ENCODE peak calls at places on chromosomes 11 and 22, in five cellular contexts. One of them, this sample, is unnamed.

GRCh38 chr11:77636738-77637344 is 753 bp downstream of the CLNS1A start:
- DNase-seq in epithelial cell of esophagus: no peak
- DNase-seq in iPS DF 19.7: no peak
- DNase-seq in AG04450: no peak
- DNase-seq in hepatic stellate cell: no peak
- DNase-seq in this sample: no peak

GRCh38 chr22:21632237-21632895 is at the start of gene CCDC116:
- DNase-seq in AG04450: no peak
- DNase-seq in epithelial cell of esophagus: no peak
- DNase-seq in iPS DF 19.7: no peak
- DNase-seq in hepatic stellate cell: no peak
- DNase-seq in this sample: no peak

GRCh38 chr22:46638601-46639431 is 18.6 kb downstream of the GRAMD4 start:
- DNase-seq in AG04450: no peak
- DNase-seq in iPS DF 19.7: no peak
- DNase-seq in hepatic stellate cell: no peak
- DNase-seq in epithelial cell of esophagus: no peak
- DNase-seq in this sample: no peak

GRCh38 chr22:32226236-32227119 is 21.6 kb upstream of the RFPL2 start:
- DNase-seq in AG04450: no peak
- DNase-seq in epithelial cell of esophagus: no peak
- DNase-seq in hepatic stellate cell: no peak
- DNase-seq in iPS DF 19.7: no peak
- DNase-seq in this sample: no peak

GRCh38 chr22:41948142-41948541 is 1.2 kb upstream of the CENPM start:
- DNase-seq in epithelial cell of esophagus: no peak
- DNase-seq in AG04450: no peak
- DNase-seq in iPS DF 19.7: no peak
- DNase-seq in hepatic stellate cell: no peak
- DNase-seq in this sample: no peak

GRCh38 chr22:48241658-48242057 is 1479.2 kb downstream of the TBC1D22A start:
- DNase-seq in epithelial cell of esophagus: no peak
- DNase-seq in AG04450: no peak
- DNase-seq in iPS DF 19.7: no peak
- DNase-seq in hepatic stellate cell: no peak
- DNase-seq in this sample: no peak

GRCh38 chr22:25120093-25120561 is 79.5 kb upstream of the CRYBB3 start:
- DNase-seq in epithelial cell of esophagus: no peak
- DNase-seq in iPS DF 19.7: no peak
- DNase-seq in AG04450: no peak
- DNase-seq in hepatic stellate cell: no peak
- DNase-seq in this sample: no peak

GRCh38 chr11:74449369-74449931 is 17.9 kb downstream of the KCNE3 start:
- DNase-seq in AG04450: peak; percentile 55
- DNase-seq in hepatic stellate cell: peak; percentile 51
- DNase-seq in iPS DF 19.7: no peak
- DNase-seq in epithelial cell of esophagus: peak; percentile 76
- DNase-seq in this sample: peak; percentile 69

GRCh38 chr11:75474878-75475766 is 42.1 kb upstream of the KLHL35 start:
- DNase-seq in hepatic stellate cell: peak; percentile 67
- DNase-seq in AG04450: no peak
- DNase-seq in epithelial cell of esophagus: no peak
- DNase-seq in iPS DF 19.7: peak; percentile 52
- DNase-seq in this sample: no peak

GRCh38 chr11:13091373-13091772 is 82.3 kb downstream of the RASSF10 start:
- DNase-seq in hepatic stellate cell: no peak
- DNase-seq in AG04450: no peak
- DNase-seq in iPS DF 19.7: no peak
- DNase-seq in epithelial cell of esophagus: peak; percentile 95
- DNase-seq in this sample: no peak

GRCh38 chr22:23200896-23201295 is 20.6 kb downstream of the BCR start:
- DNase-seq in AG04450: no peak
- DNase-seq in hepatic stellate cell: no peak
- DNase-seq in epithelial cell of esophagus: no peak
- DNase-seq in iPS DF 19.7: no peak
- DNase-seq in this sample: no peak

GRCh38 chr11:20010106-20010860 is 150.0 kb downstream of the DBX1 start:
- DNase-seq in iPS DF 19.7: no peak
- DNase-seq in hepatic stellate cell: no peak
- DNase-seq in AG04450: no peak
- DNase-seq in epithelial cell of esophagus: no peak
- DNase-seq in this sample: no peak

GRCh38 chr11:45374632-45375031 is 88.5 kb upstream of the SYT13 start:
- DNase-seq in epithelial cell of esophagus: no peak
- DNase-seq in iPS DF 19.7: no peak
- DNase-seq in hepatic stellate cell: no peak
- DNase-seq in AG04450: no peak
- DNase-seq in this sample: no peak

GRCh38 chr11:33670250-33671011 is 30.2 kb downstream of the C11orf91 start:
- DNase-seq in hepatic stellate cell: peak; percentile 74
- DNase-seq in iPS DF 19.7: no peak
- DNase-seq in epithelial cell of esophagus: peak; percentile 50
- DNase-seq in AG04450: no peak
- DNase-seq in this sample: no peak

GRCh38 chr11:76266269-76266668 is 60.0 kb upstream of the WNT11 start:
- DNase-seq in epithelial cell of esophagus: peak; percentile 94
- DNase-seq in AG04450: peak; percentile 8
- DNase-seq in iPS DF 19.7: no peak
- DNase-seq in hepatic stellate cell: peak; percentile 82
- DNase-seq in this sample: no peak

GRCh38 chr11:61711493-61711892 is 31.3 kb downstream of the DAGLA start:
- DNase-seq in hepatic stellate cell: no peak
- DNase-seq in epithelial cell of esophagus: no peak
- DNase-seq in AG04450: no peak
- DNase-seq in iPS DF 19.7: no peak
- DNase-seq in this sample: no peak

GRCh38 chr11:116109228-116109627 is 605.0 kb upstream of the CADM1 start:
- DNase-seq in iPS DF 19.7: no peak
- DNase-seq in hepatic stellate cell: peak; percentile 3
- DNase-seq in AG04450: no peak
- DNase-seq in epithelial cell of esophagus: peak; percentile 43
- DNase-seq in this sample: no peak

GRCh38 chr11:114367244-114367957 is 32.9 kb downstream of the C11orf71 start:
- DNase-seq in iPS DF 19.7: no peak
- DNase-seq in AG04450: no peak
- DNase-seq in epithelial cell of esophagus: no peak
- DNase-seq in hepatic stellate cell: no peak
- DNase-seq in this sample: no peak

This sample was measured in glomerular endothelial cell.